ENCODE peak calls at places on chromosome 1, in seven cellular contexts. E is endothelial cell; Z is effector CD4-positive, alpha-beta T cell; Y is posterior vena cava; X is astrocyte; C is tibial nerve; D is stimulated activated CD4-positive, alpha-beta T cell treated with anti-CD3 and anti-CD28 coated beads, Interleukin-15, amount 100 ng/mL, for 1 hour. L is an unnamed sample.

GRCh38 chr1:76948846-76949245 is 81.6 kb downstream of the ST6GALNAC5 start:
- DNase-seq in E (no peak), Z (no peak), Y (no peak), X (no peak), C (no peak), D (no peak), L (no peak)

GRCh38 chr1:206557636-206558473 is 50.5 kb downstream of the RASSF5 start:
- DNase-seq in E (no peak), Z (no peak), Y (no peak), X (no peak), C (no peak), D (no peak), L (no peak)

GRCh38 chr1:184854036-184854435 is 99.4 kb upstream of the EDEM3 start:
- DNase-seq in E (no peak), Z (no peak), Y (no peak), X (no peak), C (no peak), D (no peak), L (no peak)

GRCh38 chr1:20787775-20788488 is 825 bp upstream of the HP1BP3 start:
- DNase-seq in E (no peak), Z (no peak), Y (no peak), X (peak; percentile 83), C (no peak), D (no peak), L (no peak)

GRCh38 chr1:220432408-220432807 is 95.5 kb upstream of the MARK1 start:
- DNase-seq in E (no peak), Z (no peak), Y (no peak), X (no peak), C (no peak), D (no peak), L (no peak)

GRCh38 chr1:219460561-219461511 is 152.1 kb downstream of the ZC3H11B start:
- DNase-seq in E (no peak), Z (no peak), Y (no peak), X (peak; percentile 9), C (no peak), D (no peak), L (no peak)

GRCh38 chr1:95369985-95370670 is 136.1 kb downstream of the RWDD3 start:
- DNase-seq in E (no peak), Z (no peak), Y (no peak), X (no peak), C (no peak), D (no peak), L (no peak)

GRCh38 chr1:113036639-113037321 is 36.2 kb upstream of the LRIG2 start:
- DNase-seq in E (no peak), Z (no peak), Y (no peak), X (peak; percentile 3), C (no peak), D (no peak), L (no peak)

GRCh38 chr1:17646444-17647287 is 107.2 kb downstream of the ARHGEF10L start:
- DNase-seq in E (no peak), Z (no peak), Y (no peak), X (no peak), C (no peak), D (no peak), L (no peak)

GRCh38 chr1:212667223-212668139 is 32.2 kb downstream of the BATF3 start:
- DNase-seq in E (peak; percentile 28), Z (no peak), Y (no peak), X (peak; percentile 94), C (peak; percentile 65), D (no peak), L (no peak)

GRCh38 chr1:152018537-152018936 is 18.3 kb downstream of the S100A11 start:
- DNase-seq in E (peak; percentile 55), Z (no peak), Y (no peak), X (no peak), C (no peak), D (no peak), L (no peak)

GRCh38 chr1:109566982-109567381 is 18.6 kb downstream of the GNAI3 start:
- DNase-seq in E (no peak), Z (no peak), Y (no peak), X (no peak), C (no peak), D (no peak), L (no peak)

L was measured in cortex of kidney.